ENCODE peak calls at places on chromosomes 3 and 15, in five cellular contexts. T, E, H, B and F are unnamed samples.

GRCh38 chr15:65212097-65212496 is 824 bp upstream of the CILP start:
- DNase-seq in E (no peak), T (peak; percentile 48), H (no peak), B (peak; percentile 36), F (no peak)

GRCh38 chr3:123365450-123366143 is 83.3 kb downstream of the ADCY5 start:
- DNase-seq in B (peak; percentile 56), T (peak; percentile 64), H (no peak), E (no peak), F (no peak)

GRCh38 chr3:99879275-99879674 is 61.6 kb downstream of the CMSS1 start:
- DNase-seq in H (no peak), B (no peak), T (no peak), E (no peak), F (no peak)

GRCh38 chr3:62319570-62320243 is 53.6 kb downstream of the FEZF2 start:
- DNase-seq in E (no peak), B (no peak), H (no peak), T (no peak), F (no peak)

GRCh38 chr3:136266468-136266867 is 16.3 kb downstream of the PCCB start:
- DNase-seq in B (no peak), E (no peak), H (no peak), T (peak; percentile 43), F (no peak)

GRCh38 chr3:42670670-42671069 is 14.7 kb upstream of the KLHL40 start:
- DNase-seq in T (no peak), H (no peak), B (no peak), E (no peak), F (no peak)

GRCh38 chr3:98534168-98534567 is 2.4 kb downstream of the GPR15 start:
- DNase-seq in T (no peak), H (no peak), E (no peak), B (no peak), F (no peak)

GRCh38 chr3:107838196-107838595 is 252.6 kb downstream of the CD47 start:
- DNase-seq in B (no peak), E (no peak), T (no peak), H (no peak), F (no peak)

GRCh38 chr3:54243960-54244359 is 121.6 kb downstream of the CACNA2D3 start:
- DNase-seq in B (no peak), E (no peak), T (no peak), H (no peak), F (no peak)

GRCh38 chr3:172357850-172358754 is 90.2 kb downstream of the GHSR start:
- DNase-seq in E (no peak), T (no peak), B (no peak), H (no peak), F (no peak)

GRCh38 chr3:45008117-45008516 is 18.0 kb upstream of the CLEC3B start:
- DNase-seq in E (no peak), T (no peak), H (no peak), B (no peak), F (no peak)

GRCh38 chr15:62021991-62022600 is 38.2 kb downstream of the VPS13C start:
- DNase-seq in H (no peak), T (no peak), E (no peak), B (no peak), F (no peak)

GRCh38 chr3:53254810-53255359 is 937 bp downstream of the TKT start:
- DNase-seq in E (no peak), H (peak; percentile 75), T (no peak), B (peak; percentile 88), F (peak; percentile 13)

GRCh38 chr3:12139111-12139511 is 19.6 kb downstream of the TIMP4 start:
- DNase-seq in T (peak; percentile 43), B (no peak), H (peak; percentile 22), E (no peak), F (no peak)

GRCh38 chr3:4988815-4989648 is 9.8 kb downstream of the BHLHE40 start:
- DNase-seq in E (peak; percentile 92), B (peak; percentile 82), H (peak; percentile 66), T (no peak), F (no peak)

GRCh38 chr15:40594429-40594836 is 384 bp downstream of the KNL1 start:
- DNase-seq in E (peak; percentile 89), B (peak; percentile 67), H (peak; percentile 34), T (peak; percentile 54), F (no peak)

GRCh38 chr3:30221622-30222021 is 384.8 kb upstream of the TGFBR2 start:
- DNase-seq in E (no peak), T (no peak), H (no peak), B (no peak), F (no peak)

GRCh38 chr15:45187894-45188830 is at the start of gene SHF:
- DNase-seq in B (peak; percentile 91), T (peak; percentile 20), E (no peak), H (peak; percentile 66), F (no peak)

GRCh38 chr3:110625126-110625798 is 446.4 kb upstream of the NECTIN3 start:
- DNase-seq in T (no peak), H (no peak), B (no peak), E (no peak), F (no peak)

GRCh38 chr3:112781611-112782010 is 65.1 kb downstream of the CD200R1L start:
- DNase-seq in T (no peak), B (no peak), E (no peak), H (no peak), F (no peak)

GRCh38 chr3:120163816-120164215 is 69.6 kb upstream of the GSK3B start:
- DNase-seq in T (no peak), E (no peak), H (no peak), B (no peak), F (no peak)

GRCh38 chr15:85693277-85693676 is 101.4 kb downstream of the KLHL25 start:
- DNase-seq in T (no peak), B (no peak), H (no peak), E (no peak), F (no peak)

GRCh38 chr3:37608061-37608702 is 253.5 kb upstream of the CTDSPL start:
- DNase-seq in B (no peak), E (no peak), H (no peak), T (peak; percentile 27), F (no peak)

GRCh38 chr3:126538316-126538715 is 14.4 kb downstream of the CHST13 start:
- DNase-seq in T (no peak), E (no peak), B (peak; percentile 57), H (no peak), F (no peak)

GRCh38 chr3:143119974-143120715 is 574 bp downstream of the CHST2 start:
- DNase-seq in H (peak; percentile 20), B (no peak), T (peak; percentile 18), E (peak; percentile 75), F (no peak)

DNA sequence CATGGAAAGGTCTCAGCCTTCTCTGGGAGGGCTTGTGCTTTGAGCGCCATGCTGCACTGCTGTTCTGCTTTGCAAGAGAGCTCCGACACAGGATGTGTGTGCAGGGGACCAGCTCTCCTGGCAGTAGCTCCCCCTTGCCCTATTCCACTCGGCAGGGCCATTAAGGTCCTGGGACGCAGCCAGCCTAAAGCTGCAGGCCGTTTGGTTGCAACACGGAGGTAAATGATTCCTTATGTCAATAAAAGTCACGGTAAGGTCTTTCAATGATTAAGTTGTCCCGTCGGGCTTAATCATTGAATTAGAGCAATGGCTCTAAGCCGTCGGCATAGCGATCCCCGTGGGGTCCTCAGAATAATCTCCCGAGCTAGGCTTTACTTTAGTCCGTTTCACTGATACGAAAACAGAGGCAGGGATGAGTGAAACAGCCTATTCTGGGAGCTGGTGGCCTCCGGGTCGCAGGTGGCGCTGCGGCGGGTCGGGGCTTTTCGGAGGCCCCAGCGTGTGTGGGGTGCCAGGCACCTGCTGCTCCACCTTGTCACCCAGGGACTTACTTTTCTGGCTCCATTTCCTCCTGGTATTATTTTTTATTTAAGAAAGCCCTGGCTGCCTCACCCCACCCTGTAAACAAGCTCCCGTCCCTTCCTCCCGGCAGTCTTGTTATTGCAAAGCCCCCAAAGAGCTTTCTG is 525.2 kb downstream of the OCA2 start:
- DNase-seq in H (no peak), B (no peak), E (peak; percentile 74), T (no peak), F (no peak)
- H3K9me3 ChIP-seq in H (no peaks in the 10 kb centered on the region), B (no peaks in the 10 kb centered on the region), E (peaks cover 3% of the 10 kb centered on the region), T (no peaks in the 10 kb centered on the region), F (no peaks in the 10 kb centered on the region)

GRCh38 chr3:7871161-7871560 is 630.5 kb upstream of the LMCD1 start:
- DNase-seq in E (no peak), H (no peak), T (no peak), B (no peak), F (no peak)
- H3K9me3 ChIP-seq in E (no peaks in the 10 kb centered on the region), H (no peaks in the 10 kb centered on the region), T (no peaks in the 10 kb centered on the region), B (no peaks in the 10 kb centered on the region), F (no peaks in the 10 kb centered on the region)

GRCh38 chr15:101237161-101237775 is 14.6 kb downstream of the CHSY1 start:
- DNase-seq in H (no peak), E (no peak), T (no peak), B (no peak), F (no peak)
- H3K9me3 ChIP-seq in H (no peaks in the 10 kb centered on the region), E (no peaks in the 10 kb centered on the region), T (no peaks in the 10 kb centered on the region), B (no peaks in the 10 kb centered on the region), F (no peaks in the 10 kb centered on the region)

DNA sequence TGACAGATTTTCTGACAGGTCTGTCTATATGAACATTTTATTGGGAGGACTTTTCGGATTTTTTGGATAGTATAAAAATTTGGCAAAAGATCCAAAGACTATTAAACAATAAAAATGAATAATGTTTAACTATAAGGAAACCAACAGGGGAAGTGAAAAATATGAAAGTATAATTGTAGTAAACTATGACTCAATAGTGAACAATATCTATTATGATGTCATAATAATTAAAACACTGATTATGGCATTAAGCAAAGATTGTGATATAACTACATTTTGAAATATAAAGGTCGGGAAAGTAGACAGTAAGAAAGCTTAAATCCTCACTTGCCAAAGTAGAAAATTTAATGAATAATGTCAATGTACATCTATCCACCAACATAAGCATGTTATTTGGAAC is 44.3 kb upstream of the CNTN6 start:
- DNase-seq in E (no peak), H (no peak), T (no peak), B (no peak), F (no peak)
- H3K9me3 ChIP-seq in E (peaks cover 6% of the 10 kb centered on the region), H (no peaks in the 10 kb centered on the region), T (peaks cover 4% of the 10 kb centered on the region), B (no peaks in the 10 kb centered on the region), F (no peaks in the 10 kb centered on the region)